ENCODE peak calls at places on chromosome 14, in seven cellular contexts. One of them, this sample, is unnamed.

GRCh38 chr14:24721772-24722171 is 87.8 kb upstream of the GZMB start:
- DNase-seq in naive thymus-derived CD4-positive, alpha-beta T cell: no peak
- DNase-seq in A673: no peak
- DNase-seq in WERI-Rb-1: no peak
- DNase-seq in lower lobe of right lung: no peak
- DNase-seq in psoas muscle: no peak
- DNase-seq in neural progenitor cell: no peak
- DNase-seq in this sample: no peak

GRCh38 chr14:21024668-21025373 is at the start of gene NDRG2:
- DNase-seq in naive thymus-derived CD4-positive, alpha-beta T cell: peak
- DNase-seq in A673: peak
- DNase-seq in WERI-Rb-1: peak
- DNase-seq in lower lobe of right lung: peak
- DNase-seq in psoas muscle: peak
- DNase-seq in neural progenitor cell: peak
- DNase-seq in this sample: peak

GRCh38 chr14:102993523-102993922 is 63.8 kb downstream of the CDC42BPB start:
- DNase-seq in naive thymus-derived CD4-positive, alpha-beta T cell: no peak
- DNase-seq in A673: no peak
- DNase-seq in WERI-Rb-1: no peak
- DNase-seq in lower lobe of right lung: no peak
- DNase-seq in psoas muscle: no peak
- DNase-seq in neural progenitor cell: no peak
- DNase-seq in this sample: no peak

GRCh38 chr14:93150227-93151206 is 34.2 kb downstream of the MOAP1 start:
- DNase-seq in naive thymus-derived CD4-positive, alpha-beta T cell: no peak
- DNase-seq in A673: no peak
- DNase-seq in WERI-Rb-1: no peak
- DNase-seq in lower lobe of right lung: no peak
- DNase-seq in psoas muscle: no peak
- DNase-seq in neural progenitor cell: peak
- DNase-seq in this sample: no peak

GRCh38 chr14:50520947-50521815 is 11.2 kb downstream of the MAP4K5 start:
- DNase-seq in naive thymus-derived CD4-positive, alpha-beta T cell: no peak
- DNase-seq in A673: peak
- DNase-seq in WERI-Rb-1: no peak
- DNase-seq in lower lobe of right lung: no peak
- DNase-seq in psoas muscle: no peak
- DNase-seq in neural progenitor cell: no peak
- DNase-seq in this sample: no peak

GRCh38 chr14:101925152-101925551 is 39.2 kb upstream of the DYNC1H1 start:
- DNase-seq in naive thymus-derived CD4-positive, alpha-beta T cell: no peak
- DNase-seq in A673: no peak
- DNase-seq in WERI-Rb-1: no peak
- DNase-seq in lower lobe of right lung: no peak
- DNase-seq in psoas muscle: no peak
- DNase-seq in neural progenitor cell: no peak
- DNase-seq in this sample: no peak

GRCh38 chr14:83473416-83473815 is 1939.8 kb upstream of the SEL1L start:
- DNase-seq in naive thymus-derived CD4-positive, alpha-beta T cell: no peak
- DNase-seq in A673: no peak
- DNase-seq in WERI-Rb-1: no peak
- DNase-seq in lower lobe of right lung: no peak
- DNase-seq in psoas muscle: no peak
- DNase-seq in neural progenitor cell: no peak
- DNase-seq in this sample: no peak

GRCh38 chr14:95943699-95944098 is 67.1 kb downstream of the TUNAR start:
- DNase-seq in naive thymus-derived CD4-positive, alpha-beta T cell: no peak
- DNase-seq in A673: no peak
- DNase-seq in WERI-Rb-1: no peak
- DNase-seq in lower lobe of right lung: no peak
- DNase-seq in psoas muscle: no peak
- DNase-seq in neural progenitor cell: peak
- DNase-seq in this sample: no peak

GRCh38 chr14:97874394-97874793 is 1077.2 kb downstream of the VRK1 start:
- DNase-seq in naive thymus-derived CD4-positive, alpha-beta T cell: no peak
- DNase-seq in A673: no peak
- DNase-seq in WERI-Rb-1: no peak
- DNase-seq in lower lobe of right lung: no peak
- DNase-seq in psoas muscle: no peak
- DNase-seq in neural progenitor cell: no peak
- DNase-seq in this sample: no peak

GRCh38 chr14:32513571-32514009 is 184.5 kb downstream of the AKAP6 start:
- DNase-seq in naive thymus-derived CD4-positive, alpha-beta T cell: no peak
- DNase-seq in A673: peak
- DNase-seq in WERI-Rb-1: no peak
- DNase-seq in lower lobe of right lung: no peak
- DNase-seq in psoas muscle: no peak
- DNase-seq in neural progenitor cell: no peak
- DNase-seq in this sample: no peak

GRCh38 chr14:64605926-64606685 is 56.3 kb downstream of the PPP1R36 start:
- DNase-seq in naive thymus-derived CD4-positive, alpha-beta T cell: no peak
- DNase-seq in A673: no peak
- DNase-seq in WERI-Rb-1: no peak
- DNase-seq in lower lobe of right lung: no peak
- DNase-seq in psoas muscle: no peak
- DNase-seq in neural progenitor cell: no peak
- DNase-seq in this sample: no peak

GRCh38 chr14:64968167-64968566 is 4.0 kb downstream of the RAB15 start:
- DNase-seq in naive thymus-derived CD4-positive, alpha-beta T cell: no peak
- DNase-seq in A673: no peak
- DNase-seq in WERI-Rb-1: no peak
- DNase-seq in lower lobe of right lung: no peak
- DNase-seq in psoas muscle: no peak
- DNase-seq in neural progenitor cell: no peak
- DNase-seq in this sample: no peak

GRCh38 chr14:63174760-63175191 is 29.5 kb upstream of the RHOJ start:
- DNase-seq in naive thymus-derived CD4-positive, alpha-beta T cell: no peak
- DNase-seq in A673: peak
- DNase-seq in WERI-Rb-1: peak
- DNase-seq in lower lobe of right lung: no peak
- DNase-seq in psoas muscle: no peak
- DNase-seq in neural progenitor cell: peak
- DNase-seq in this sample: no peak

GRCh38 chr14:77086951-77087350 is 11.1 kb upstream of the CIPC start:
- DNase-seq in naive thymus-derived CD4-positive, alpha-beta T cell: no peak
- DNase-seq in A673: no peak
- DNase-seq in WERI-Rb-1: no peak
- DNase-seq in lower lobe of right lung: no peak
- DNase-seq in psoas muscle: no peak
- DNase-seq in neural progenitor cell: no peak
- DNase-seq in this sample: no peak

GRCh38 chr14:77086017-77086727 is 11.9 kb upstream of the CIPC start:
- DNase-seq in naive thymus-derived CD4-positive, alpha-beta T cell: peak
- DNase-seq in A673: no peak
- DNase-seq in WERI-Rb-1: no peak
- DNase-seq in lower lobe of right lung: no peak
- DNase-seq in psoas muscle: no peak
- DNase-seq in neural progenitor cell: peak
- DNase-seq in this sample: peak

GRCh38 chr14:77087631-77088030 is 10.4 kb upstream of the CIPC start:
- DNase-seq in naive thymus-derived CD4-positive, alpha-beta T cell: no peak
- DNase-seq in A673: no peak
- DNase-seq in WERI-Rb-1: no peak
- DNase-seq in lower lobe of right lung: no peak
- DNase-seq in psoas muscle: no peak
- DNase-seq in neural progenitor cell: no peak
- DNase-seq in this sample: no peak

GRCh38 chr14:77088645-77089044 is 9.4 kb upstream of the CIPC start:
- DNase-seq in naive thymus-derived CD4-positive, alpha-beta T cell: no peak
- DNase-seq in A673: no peak
- DNase-seq in WERI-Rb-1: no peak
- DNase-seq in lower lobe of right lung: no peak
- DNase-seq in psoas muscle: no peak
- DNase-seq in neural progenitor cell: no peak
- DNase-seq in this sample: peak

GRCh38 chr14:77088219-77088618 is 9.8 kb upstream of the CIPC start:
- DNase-seq in naive thymus-derived CD4-positive, alpha-beta T cell: no peak
- DNase-seq in A673: no peak
- DNase-seq in WERI-Rb-1: no peak
- DNase-seq in lower lobe of right lung: peak
- DNase-seq in psoas muscle: no peak
- DNase-seq in neural progenitor cell: peak
- DNase-seq in this sample: peak
- H3K27ac ChIP-seq in naive thymus-derived CD4-positive, alpha-beta T cell: no peak
- H3K27ac ChIP-seq in A673: no peak
- H3K27ac ChIP-seq in WERI-Rb-1: no peak
- H3K27ac ChIP-seq in lower lobe of right lung: peak
- H3K27ac ChIP-seq in psoas muscle: no peak
- H3K27ac ChIP-seq in neural progenitor cell: no peak
- H3K27ac ChIP-seq in this sample: no peak

GRCh38 chr14:89422181-89422951 is 5.3 kb upstream of the FOXN3 start:
- DNase-seq in naive thymus-derived CD4-positive, alpha-beta T cell: no peak
- DNase-seq in A673: no peak
- DNase-seq in WERI-Rb-1: no peak
- DNase-seq in lower lobe of right lung: no peak
- DNase-seq in psoas muscle: no peak
- DNase-seq in neural progenitor cell: no peak
- DNase-seq in this sample: no peak
- H3K4me3 ChIP-seq in naive thymus-derived CD4-positive, alpha-beta T cell: no peak
- H3K4me3 ChIP-seq in A673: no peak
- H3K4me3 ChIP-seq in WERI-Rb-1: no peak
- H3K4me3 ChIP-seq in lower lobe of right lung: no peak
- H3K4me3 ChIP-seq in psoas muscle: no peak
- H3K4me3 ChIP-seq in neural progenitor cell: no peak
- H3K4me3 ChIP-seq in this sample: no peak

DNA sequence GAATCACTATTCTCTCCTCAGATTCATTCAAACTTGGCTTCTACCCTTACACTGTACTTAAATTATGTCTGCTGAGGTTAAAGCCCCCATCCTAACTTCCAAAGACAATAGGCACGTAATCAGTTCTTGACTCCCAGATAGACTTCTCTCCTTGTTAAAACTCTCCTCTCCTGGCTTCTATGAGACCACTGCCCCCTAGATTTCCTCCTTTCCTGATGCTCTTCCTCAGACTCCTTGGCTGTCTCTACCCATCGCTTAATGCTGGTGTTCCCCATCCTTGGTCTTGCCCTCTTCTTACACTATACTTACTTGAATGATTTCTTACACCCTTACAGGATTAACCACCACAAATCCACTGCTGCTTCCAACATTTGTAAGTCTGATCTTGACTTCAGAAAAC is 32.8 kb downstream of the TC2N start:
- DNase-seq in naive thymus-derived CD4-positive, alpha-beta T cell: no peak
- DNase-seq in A673: no peak
- DNase-seq in WERI-Rb-1: no peak
- DNase-seq in lower lobe of right lung: no peak
- DNase-seq in psoas muscle: no peak
- DNase-seq in neural progenitor cell: peak
- DNase-seq in this sample: no peak
- H3K27ac ChIP-seq in naive thymus-derived CD4-positive, alpha-beta T cell: no peak
- H3K27ac ChIP-seq in A673: no peak
- H3K27ac ChIP-seq in WERI-Rb-1: no peak
- H3K27ac ChIP-seq in lower lobe of right lung: peak
- H3K27ac ChIP-seq in psoas muscle: no peak
- H3K27ac ChIP-seq in neural progenitor cell: no peak
- H3K27ac ChIP-seq in this sample: no peak

GRCh38 chr14:31261523-31261858 is 53.9 kb upstream of the HECTD1 start:
- DNase-seq in naive thymus-derived CD4-positive, alpha-beta T cell: no peak
- DNase-seq in A673: no peak
- DNase-seq in WERI-Rb-1: no peak
- DNase-seq in lower lobe of right lung: no peak
- DNase-seq in psoas muscle: no peak
- DNase-seq in neural progenitor cell: no peak
- DNase-seq in this sample: no peak
- H3K4me3 ChIP-seq in naive thymus-derived CD4-positive, alpha-beta T cell: no peak
- H3K4me3 ChIP-seq in A673: no peak
- H3K4me3 ChIP-seq in WERI-Rb-1: no peak
- H3K4me3 ChIP-seq in lower lobe of right lung: no peak
- H3K4me3 ChIP-seq in psoas muscle: no peak
- H3K4me3 ChIP-seq in neural progenitor cell: no peak
- H3K4me3 ChIP-seq in this sample: no peak

DNA sequence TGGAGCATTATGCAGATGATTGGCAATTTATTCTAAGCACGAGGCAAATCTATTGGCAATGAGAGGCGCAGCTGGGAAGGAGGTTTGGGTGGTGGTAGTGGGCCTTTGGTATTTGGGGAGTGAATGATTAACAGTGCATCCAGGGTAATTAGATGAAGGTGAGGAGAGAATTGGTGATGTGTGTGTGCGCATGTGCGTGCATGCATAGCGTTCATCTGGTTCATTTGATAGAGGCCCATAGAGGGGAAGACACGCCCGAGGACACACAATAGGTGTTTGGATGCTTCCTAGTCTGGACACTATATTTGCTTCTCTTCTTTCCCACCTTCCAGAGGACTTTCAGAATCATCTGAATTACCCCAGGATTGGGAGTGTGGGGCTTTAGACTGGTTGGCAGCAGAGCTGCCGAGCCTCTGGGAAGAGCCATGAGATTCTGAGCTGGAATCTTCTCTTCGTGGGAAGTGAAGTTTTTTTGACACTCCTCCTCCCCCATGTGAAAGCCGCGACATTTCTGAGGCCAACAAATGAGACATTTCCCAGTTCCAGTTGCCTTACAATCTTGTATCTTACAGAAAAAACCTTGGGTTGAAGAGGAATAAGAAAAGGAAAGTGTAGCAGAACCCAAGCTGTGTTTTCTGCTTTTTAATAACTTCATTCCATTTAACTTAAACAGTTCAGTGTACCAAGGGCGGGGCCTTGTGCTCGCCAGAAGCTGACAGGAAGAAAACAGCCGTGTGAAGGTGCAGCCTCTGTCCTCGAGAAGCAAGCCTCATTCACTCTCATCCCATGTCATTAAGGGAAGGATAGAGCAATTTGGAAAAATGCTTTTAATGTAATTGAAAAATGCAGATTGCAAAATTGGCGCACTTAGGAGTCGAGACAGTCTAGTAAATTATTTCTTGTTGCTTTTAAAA is 65.3 kb downstream of the SLC25A47 start:
- DNase-seq in naive thymus-derived CD4-positive, alpha-beta T cell: no peak
- DNase-seq in A673: no peak
- DNase-seq in WERI-Rb-1: no peak
- DNase-seq in lower lobe of right lung: no peak
- DNase-seq in psoas muscle: no peak
- DNase-seq in neural progenitor cell: no peak
- DNase-seq in this sample: no peak
- H3K27ac ChIP-seq in naive thymus-derived CD4-positive, alpha-beta T cell: no peak
- H3K27ac ChIP-seq in A673: no peak
- H3K27ac ChIP-seq in WERI-Rb-1: no peak
- H3K27ac ChIP-seq in lower lobe of right lung: no peak
- H3K27ac ChIP-seq in psoas muscle: no peak
- H3K27ac ChIP-seq in neural progenitor cell: no peak
- H3K27ac ChIP-seq in this sample: no peak

This sample was measured in endodermal cell.